ENCODE peak calls at places on chromosomes 4 and X, in six cellular contexts. L is fibroblast of lung, C is osteoblast, G is hepatocyte, P is OCI-LY7, H is keratinocyte. X is an unnamed sample.

GRCh38 chr4:152937535-152938236 is 1.6 kb downstream of the FHDC1 start:
- DNase-seq in G (peak), C (peak), P (no peak), H (no peak), L (peak), X (peak)

GRCh38 chr4:22962186-22962786 is 269.5 kb downstream of the GBA3 start:
- DNase-seq in H (no peak), G (peak), P (peak), C (peak), L (peak), X (peak)

GRCh38 chrX:3639236-3639635 is 74.2 kb downstream of the PRKX start:
- DNase-seq in G (no peak), H (no peak), L (no peak), P (no peak), C (no peak), X (no peak)

GRCh38 chr4:173420324-173420752 is 21.4 kb upstream of the SCRG1 start:
- DNase-seq in G (no peak), C (no peak), P (peak), L (peak), H (no peak), X (no peak)

GRCh38 chr4:80709082-80709869 is 321.2 kb upstream of the BMP3 start:
- DNase-seq in C (no peak), H (no peak), G (no peak), L (no peak), P (no peak), X (no peak)

GRCh38 chr4:24067781-24068193 is 177.9 kb upstream of the PPARGC1A start:
- DNase-seq in G (peak), P (no peak), L (peak), H (peak), C (no peak), X (peak)

GRCh38 chr4:87079967-87080366 is 140.5 kb downstream of the KLHL8 start:
- DNase-seq in H (no peak), P (no peak), L (no peak), G (no peak), C (no peak), X (no peak)

GRCh38 chrX:96721398-96721797 is 36.8 kb downstream of the DIAPH2 start:
- DNase-seq in P (no peak), C (no peak), L (peak), G (peak), H (no peak), X (no peak)

GRCh38 chrX:54358424-54359211 is 772 bp upstream of the WNK3 start:
- DNase-seq in P (no peak), G (peak), C (peak), H (no peak), L (peak), X (peak)

GRCh38 chr4:111274486-111274885 is 651.6 kb upstream of the PITX2 start:
- DNase-seq in C (no peak), H (no peak), P (no peak), G (no peak), L (no peak), X (peak)

GRCh38 chr4:71261001-71261400 is 77.8 kb upstream of the SLC4A4 start:
- DNase-seq in C (no peak), G (no peak), P (no peak), L (no peak), H (no peak), X (no peak)

GRCh38 chr4:71259911-71260331 is 78.9 kb upstream of the SLC4A4 start:
- DNase-seq in L (no peak), G (no peak), P (no peak), C (no peak), H (peak), X (peak)

GRCh38 chr4:71261633-71262121 is 77.1 kb upstream of the SLC4A4 start:
- DNase-seq in H (no peak), C (no peak), L (no peak), P (no peak), G (no peak), X (no peak)

GRCh38 chr4:71259305-71259704 is 79.5 kb upstream of the SLC4A4 start:
- DNase-seq in L (no peak), C (peak), G (no peak), P (no peak), H (no peak), X (no peak)

GRCh38 chr4:71260544-71260943 is 78.3 kb upstream of the SLC4A4 start:
- DNase-seq in P (no peak), G (no peak), L (no peak), H (no peak), C (no peak), X (no peak)
- H2AFZ ChIP-seq in P (no peak), G (no peak), L (no peak), H (peak), C (no peak), X (no peak)

DNA sequence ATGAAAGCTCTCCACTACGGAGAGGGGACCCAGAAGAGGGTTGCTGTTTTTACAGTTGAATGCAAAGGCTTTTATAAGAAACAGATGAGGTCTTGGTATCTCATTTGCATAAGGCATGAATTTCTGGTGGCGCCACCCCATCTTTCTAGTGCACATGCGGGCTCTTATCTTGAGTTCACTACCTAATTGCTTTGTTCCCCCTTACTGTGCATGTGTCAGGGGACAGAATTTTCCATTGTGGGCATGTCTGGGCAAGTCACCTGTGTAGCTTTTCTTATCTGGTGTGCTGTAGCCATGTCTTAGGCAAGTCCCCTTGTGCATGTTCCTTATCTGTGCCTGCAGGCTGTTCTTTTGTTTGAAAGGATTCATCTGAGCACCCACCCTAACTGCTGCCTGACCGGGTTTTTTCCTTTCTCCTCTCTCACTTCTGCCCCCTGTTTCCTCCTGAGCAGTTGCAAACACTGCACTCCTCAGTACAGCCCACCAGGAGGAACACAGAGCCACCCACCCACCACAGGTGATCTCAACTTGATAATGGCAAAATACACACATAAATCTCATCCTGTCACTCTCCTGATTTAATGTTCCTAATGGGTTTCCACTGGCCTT is 29.3 kb upstream of the IL9R start:
- DNase-seq in L (no peak), C (no peak), H (no peak), P (no peak), G (no peak), X (no peak)
- TF ChIP-seq CTCF in L (no peak), C (no peak), H (no peak), P (no peak), G (no peak), X (no peak)

GRCh38 chr4:101762025-101762424 is 28.5 kb upstream of the BANK1 start:
- DNase-seq in C (peak), L (no peak), H (no peak), P (no peak), G (no peak), X (no peak)

GRCh38 chr4:101762544-101762943 is 28.0 kb upstream of the BANK1 start:
- DNase-seq in C (no peak), L (no peak), P (no peak), G (no peak), H (no peak), X (no peak)

GRCh38 chr4:101763576-101763975 is 27.0 kb upstream of the BANK1 start:
- DNase-seq in G (no peak), L (no peak), C (no peak), P (no peak), H (no peak), X (no peak)

GRCh38 chr4:101756181-101756580 is 34.3 kb upstream of the BANK1 start:
- DNase-seq in L (no peak), C (no peak), P (no peak), G (no peak), H (no peak), X (no peak)

GRCh38 chr4:101761405-101761804 is 29.1 kb upstream of the BANK1 start:
- DNase-seq in L (no peak), G (no peak), P (no peak), C (no peak), H (no peak), X (no peak)
- H2AFZ ChIP-seq in L (no peak), G (no peak), P (no peak), C (peak), H (no peak), X (peak)

DNA sequence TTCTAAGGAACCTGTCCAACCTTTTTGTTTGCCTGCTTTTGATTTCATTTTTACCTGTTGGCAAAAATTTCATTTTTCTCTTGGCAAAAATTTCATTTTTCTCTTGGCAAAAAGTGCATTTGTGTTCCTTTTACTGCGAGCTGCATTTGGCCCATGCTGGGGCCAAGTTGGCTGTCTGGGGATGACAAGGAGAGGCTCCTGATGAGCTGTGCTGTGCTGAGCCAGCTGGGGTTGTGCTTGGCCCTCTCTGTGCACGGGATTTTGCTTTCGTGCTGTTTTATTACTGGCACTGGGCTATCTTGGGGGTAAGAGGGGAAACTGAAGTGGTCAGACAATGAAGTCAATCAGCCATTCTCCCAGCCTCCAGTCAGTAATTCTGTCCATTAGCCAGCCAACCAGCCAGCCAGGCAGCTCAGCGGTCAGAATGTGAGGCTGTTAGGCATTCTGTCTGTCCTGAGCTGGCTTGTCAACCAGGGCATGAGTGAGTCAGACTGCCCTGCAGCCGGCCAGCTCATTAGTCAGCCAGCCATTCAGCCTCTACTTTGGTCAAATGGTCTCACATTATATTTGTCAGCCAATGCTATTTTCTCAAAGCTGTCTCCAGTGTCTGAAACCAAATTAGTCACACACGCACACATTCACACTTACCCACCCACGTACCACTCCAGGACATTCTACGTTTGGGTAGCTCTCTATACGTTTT is 56.9 kb upstream of the PRPS1 start:
- DNase-seq in L (peak), P (no peak), H (peak), C (peak), G (peak), X (peak)
- TF ChIP-seq CTCF in L (no peak), P (no peak), H (no peak), C (no peak), G (no peak), X (no peak)

DNA sequence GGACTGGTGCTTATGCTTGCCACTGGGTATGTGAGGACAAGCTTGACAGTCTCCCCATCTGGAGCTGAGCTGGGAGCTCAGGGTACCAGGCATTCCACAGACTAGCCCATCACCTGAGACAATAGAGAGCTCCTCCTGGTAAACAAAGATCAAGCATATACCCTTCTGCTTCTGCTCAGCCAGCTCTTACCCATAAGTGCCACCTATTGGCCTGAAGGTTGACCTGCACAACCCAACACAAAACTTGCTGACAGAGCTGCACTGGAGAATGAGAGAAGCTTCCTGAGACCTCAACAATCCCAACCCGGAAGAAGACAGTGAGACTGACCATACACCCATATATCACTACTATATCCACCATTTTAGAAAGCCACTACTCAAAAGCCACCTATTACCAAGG is 1049.2 kb upstream of the INTU start:
- DNase-seq in G (peak), H (no peak), L (peak), C (no peak), P (no peak), X (no peak)
- H2AFZ ChIP-seq in G (no peak), H (no peak), L (no peak), C (no peak), P (no peak), X (no peak)

GRCh38 chr4:3011456-3012220 is 48.3 kb downstream of the GRK4 start:
- DNase-seq in C (peak), G (no peak), P (no peak), L (no peak), H (no peak), X (no peak)

GRCh38 chr4:3010998-3011397 is 47.6 kb downstream of the GRK4 start:
- DNase-seq in L (peak), C (peak), P (no peak), H (no peak), G (no peak), X (peak)

GRCh38 chr4:3010577-3010976 is 47.2 kb downstream of the GRK4 start:
- DNase-seq in L (no peak), H (no peak), C (peak), P (no peak), G (peak), X (no peak)

GRCh38 chr4:3007724-3008123 is 44.4 kb downstream of the GRK4 start:
- DNase-seq in L (no peak), C (no peak), H (no peak), P (no peak), G (no peak), X (no peak)

DNA sequence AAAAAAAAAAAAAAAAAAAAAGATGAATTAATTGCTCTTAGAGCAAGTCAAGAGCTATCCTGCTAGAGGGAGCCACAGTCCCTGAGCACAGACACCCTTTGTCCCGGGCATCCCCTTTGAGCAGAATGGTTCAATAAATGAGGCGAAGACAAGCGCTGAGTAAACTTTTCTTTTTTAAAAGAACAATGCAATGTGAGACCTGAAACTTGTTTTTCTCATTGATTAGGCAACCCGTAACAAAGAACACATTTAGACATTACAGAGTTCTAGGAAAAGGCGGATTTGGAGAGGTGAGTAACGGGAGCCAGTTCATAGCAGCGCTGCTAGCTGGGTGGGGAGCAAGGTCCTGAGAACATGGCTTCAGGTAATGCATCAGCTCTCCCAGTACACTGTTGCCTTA is 46.1 kb downstream of the GRK4 start:
- DNase-seq in P (peak), G (peak), L (peak), H (no peak), C (no peak), X (peak)
- TF ChIP-seq CTCF in P (peak), G (peak), L (no peak), H (peak), C (peak), X (peak)

GRCh38 chr4:76605099-76605563 is 170.1 kb downstream of the SHROOM3 start:
- DNase-seq in P (no peak), H (no peak), G (no peak), L (no peak), C (no peak), X (no peak)

GRCh38 chr4:76607846-76608245 is 172.8 kb downstream of the SHROOM3 start:
- DNase-seq in G (no peak), C (no peak), H (no peak), P (no peak), L (no peak), X (no peak)

GRCh38 chr4:76610751-76611150 is 175.7 kb downstream of the SHROOM3 start:
- DNase-seq in H (no peak), P (no peak), G (no peak), L (no peak), C (no peak), X (no peak)

GRCh38 chr4:76606662-76607265 is 171.7 kb downstream of the SHROOM3 start:
- DNase-seq in L (no peak), G (peak), C (no peak), H (no peak), P (no peak), X (no peak)

DNA sequence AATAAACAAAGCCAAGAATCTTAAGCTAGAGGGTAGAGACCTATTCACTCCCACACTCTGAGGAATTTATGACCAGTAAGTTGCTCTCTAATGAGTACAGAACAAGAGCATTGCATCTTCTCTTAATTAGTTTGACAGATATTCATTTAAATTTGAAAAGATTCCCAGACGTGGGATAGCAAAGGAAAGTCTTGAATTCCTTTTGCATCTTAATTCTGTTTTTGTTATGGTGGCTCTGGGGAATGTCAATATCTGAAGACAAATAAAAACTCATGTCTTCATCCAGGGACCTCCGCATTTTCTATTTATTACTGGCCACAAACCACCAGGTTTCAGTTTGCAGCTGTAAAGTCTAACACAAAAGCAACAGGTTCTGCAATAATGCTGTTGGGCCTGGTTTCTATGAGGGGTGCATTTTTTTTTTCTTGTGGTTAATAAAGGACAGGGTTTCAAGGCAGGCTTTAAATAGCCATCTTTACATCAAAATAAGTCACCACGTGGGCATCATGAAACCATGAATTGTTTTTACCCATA is 172.3 kb downstream of the SHROOM3 start:
- DNase-seq in P (no peak), L (no peak), G (no peak), C (no peak), H (no peak), X (peak)
- H2AFZ ChIP-seq in P (no peak), L (no peak), G (no peak), C (no peak), H (no peak), X (no peak)

X was measured in astrocyte.